ENCODE peak calls at places on chromosomes 11 and 22, in nine cellular contexts. J, Q, L, X, O, U, R, M and S are unnamed samples.
A peak's percentile ranks its signal among the peaks of the same experiment; 100 is the strongest.

GRCh38 chr11:47524200-47524874 is 28.6 kb downstream of the CELF1 start:
- DNase-seq in L (no peak), M (no peak), J (no peak), O (peak; percentile 26), U (no peak), X (no peak), R (no peak), Q (no peak), S (no peak)

GRCh38 chr22:41526802-41527799 is 17.2 kb downstream of the POLR3H start:
- DNase-seq in R (no peak), Q (no peak), X (peak; percentile 29), O (peak; percentile 68), J (no peak), L (peak; percentile 3), M (peak; percentile 56), U (no peak), S (peak; percentile 65)

GRCh38 chr22:22085702-22086500 is 103.3 kb upstream of the TOP3B start:
- DNase-seq in X (no peak), J (no peak), L (no peak), O (no peak), Q (no peak), M (no peak), R (no peak), U (no peak), S (no peak)

GRCh38 chr11:130194241-130195023 is 34.9 kb downstream of the ST14 start:
- DNase-seq in R (no peak), J (no peak), L (no peak), Q (no peak), O (no peak), M (no peak), U (no peak), X (no peak), S (no peak)

GRCh38 chr11:10325398-10326079 is 20.7 kb downstream of the ADM start:
- DNase-seq in L (no peak), M (no peak), R (peak; percentile 92), O (no peak), Q (no peak), J (no peak), X (no peak), U (no peak), S (no peak)

GRCh38 chr11:76781046-76781801 is 1.9 kb upstream of the TSKU start:
- DNase-seq in L (no peak), R (peak; percentile 64), M (no peak), U (no peak), Q (no peak), J (no peak), O (no peak), X (no peak), S (no peak)

GRCh38 chr22:49012695-49013094 is 815.0 kb downstream of the BRD1 start:
- DNase-seq in J (peak; percentile 9), L (no peak), X (no peak), R (no peak), U (no peak), M (no peak), Q (no peak), O (no peak), S (no peak)

GRCh38 chr22:49965291-49966040 is 4.9 kb downstream of the PIM3 start:
- DNase-seq in Q (no peak), L (no peak), M (no peak), X (no peak), R (no peak), J (peak; percentile 10), U (peak; percentile 77), O (no peak), S (no peak)